ENCODE peak calls at places on chromosomes 1 and 21, in ten cellular contexts. D, W, J, U, A, Z, S, P, I and Y are unnamed samples.

GRCh38 chr1:3101127-3101939 is 32.3 kb downstream of the PRDM16 start:
- DNase-seq in D (no peak), W (no peak), J (no peak), U (peak), A (no peak), Z (no peak), S (no peak), P (no peak), I (no peak), Y (no peak)

GRCh38 chr21:44929242-44929798 is 8.6 kb upstream of the ITGB2 start:
- DNase-seq in D (no peak), W (no peak), J (no peak), U (no peak), A (no peak), Z (no peak), S (no peak), P (no peak), I (no peak), Y (no peak)

GRCh38 chr1:200989337-200989736 is 34.2 kb downstream of the KIF21B start:
- DNase-seq in D (no peak), W (no peak), J (no peak), U (no peak), A (no peak), Z (no peak), S (no peak), P (no peak), I (no peak), Y (no peak)

GRCh38 chr1:101081496-101082282 is 56.1 kb upstream of the DPH5 start:
- DNase-seq in D (no peak), W (no peak), J (no peak), U (no peak), A (peak), Z (no peak), S (no peak), P (peak), I (no peak), Y (no peak)

GRCh38 chr1:171257207-171258052 is 9.1 kb downstream of the FMO1 start:
- DNase-seq in D (peak), W (no peak), J (no peak), U (no peak), A (no peak), Z (peak), S (peak), P (no peak), I (no peak), Y (no peak)

GRCh38 chr1:7209340-7209739 is 424.1 kb downstream of the CAMTA1 start:
- DNase-seq in D (no peak), W (no peak), J (no peak), U (no peak), A (no peak), Z (no peak), S (no peak), P (no peak), I (peak), Y (no peak)

GRCh38 chr1:202752799-202753198 is 42.5 kb upstream of the SYT2 start:
- DNase-seq in D (no peak), W (no peak), J (no peak), U (no peak), A (no peak), Z (no peak), S (no peak), P (no peak), I (no peak), Y (no peak)

GRCh38 chr21:42032968-42033367 is 22.8 kb upstream of the ZBTB21 start:
- DNase-seq in D (no peak), W (no peak), J (no peak), U (no peak), A (no peak), Z (no peak), S (no peak), P (no peak), I (no peak), Y (no peak)

GRCh38 chr1:163094589-163094988 is 25.4 kb downstream of the RGS4 start:
- DNase-seq in D (no peak), W (no peak), J (no peak), U (no peak), A (no peak), Z (no peak), S (no peak), P (no peak), I (no peak), Y (no peak)

GRCh38 chr21:45877821-45878469 is 103.6 kb upstream of the COL6A1 start:
- DNase-seq in D (no peak), W (no peak), J (no peak), U (no peak), A (no peak), Z (no peak), S (no peak), P (no peak), I (no peak), Y (no peak)

GRCh38 chr1:59146651-59147358 is 150.1 kb upstream of the FGGY start:
- DNase-seq in D (peak), W (peak), J (peak), U (peak), A (peak), Z (peak), S (no peak), P (peak), I (peak), Y (no peak)

GRCh38 chr1:52243221-52243987 is 101.5 kb downstream of the ZFYVE9 start:
- DNase-seq in D (no peak), W (no peak), J (no peak), U (no peak), A (no peak), Z (no peak), S (no peak), P (no peak), I (no peak), Y (no peak)

GRCh38 chr1:24878775-24879742 is 51.0 kb downstream of the RUNX3 start:
- DNase-seq in D (peak), W (no peak), J (no peak), U (no peak), A (no peak), Z (no peak), S (no peak), P (no peak), I (no peak), Y (no peak)

GRCh38 chr1:178345821-178346220 is 150.9 kb downstream of the CLEC20A start:
- DNase-seq in D (no peak), W (no peak), J (no peak), U (no peak), A (no peak), Z (no peak), S (no peak), P (no peak), I (no peak), Y (no peak)

GRCh38 chr21:41768371-41769042 is 1.7 kb upstream of the RIPK4 start:
- DNase-seq in D (no peak), W (no peak), J (no peak), U (no peak), A (no peak), Z (no peak), S (peak), P (no peak), I (peak), Y (no peak)

GRCh38 chr1:22704440-22705067 is 6.1 kb upstream of the EPHB2 start:
- DNase-seq in D (peak), W (peak), J (peak), U (peak), A (peak), Z (peak), S (peak), P (peak), I (peak), Y (peak)

GRCh38 chr1:164673584-164674214 is 114.7 kb downstream of the PBX1 start:
- DNase-seq in D (no peak), W (no peak), J (no peak), U (no peak), A (no peak), Z (no peak), S (no peak), P (no peak), I (no peak), Y (no peak)

GRCh38 chr1:237748192-237748591 is 142.5 kb downstream of the ZP4 start:
- DNase-seq in D (no peak), W (no peak), J (no peak), U (no peak), A (no peak), Z (no peak), S (no peak), P (no peak), I (no peak), Y (no peak)

GRCh38 chr1:244866355-244866754 is 2.0 kb upstream of the HNRNPU start:
- DNase-seq in D (no peak), W (no peak), J (no peak), U (no peak), A (no peak), Z (no peak), S (no peak), P (no peak), I (no peak), Y (no peak)
- H3K27ac ChIP-seq in D (no peak), W (no peak), J (peak), U (no peak), A (peak), Z (no peak), S (no peak), P (no peak), I (peak), Y (no peak)

GRCh38 chr1:28190996-28191645 is 14.6 kb upstream of the PTAFR start:
- DNase-seq in D (no peak), W (no peak), J (no peak), U (no peak), A (no peak), Z (no peak), S (no peak), P (no peak), I (peak), Y (no peak)
- H3K27ac ChIP-seq in D (no peak), W (no peak), J (peak), U (no peak), A (no peak), Z (no peak), S (peak), P (no peak), I (no peak), Y (no peak)

GRCh38 chr1:81689531-81689941 is 111.2 kb upstream of the ADGRL2 start:
- DNase-seq in D (no peak), W (no peak), J (no peak), U (no peak), A (no peak), Z (no peak), S (no peak), P (no peak), I (no peak), Y (no peak)
- H3K27ac ChIP-seq in D (no peak), W (no peak), J (peak), U (no peak), A (no peak), Z (no peak), S (no peak), P (no peak), I (no peak), Y (no peak)

GRCh38 chr1:4708853-4709507 is 54.6 kb downstream of the AJAP1 start:
- DNase-seq in D (no peak), W (no peak), J (no peak), U (no peak), A (no peak), Z (no peak), S (no peak), P (no peak), I (no peak), Y (no peak)

GRCh38 chr1:4711944-4712343 is 57.5 kb downstream of the AJAP1 start:
- DNase-seq in D (no peak), W (no peak), J (no peak), U (no peak), A (no peak), Z (no peak), S (no peak), P (no peak), I (no peak), Y (no peak)

GRCh38 chr1:4713669-4714068 is 59.3 kb downstream of the AJAP1 start:
- DNase-seq in D (no peak), W (no peak), J (no peak), U (no peak), A (no peak), Z (no peak), S (no peak), P (no peak), I (no peak), Y (no peak)

GRCh38 chr1:4711191-4711915 is 56.9 kb downstream of the AJAP1 start:
- DNase-seq in D (no peak), W (no peak), J (no peak), U (no peak), A (no peak), Z (no peak), S (no peak), P (no peak), I (peak), Y (no peak)

GRCh38 chr1:4710592-4711190 is 56.3 kb downstream of the AJAP1 start:
- DNase-seq in D (no peak), W (no peak), J (no peak), U (peak), A (no peak), Z (no peak), S (no peak), P (no peak), I (no peak), Y (no peak)
- H3K27ac ChIP-seq in D (no peak), W (no peak), J (no peak), U (no peak), A (no peak), Z (no peak), S (no peak), P (no peak), I (no peak), Y (peak)

GRCh38 chr1:5404412-5405203 is 587.6 kb downstream of the NPHP4 start:
- DNase-seq in D (no peak), W (no peak), J (no peak), U (no peak), A (no peak), Z (no peak), S (no peak), P (no peak), I (no peak), Y (no peak)
- H3K27ac ChIP-seq in D (no peak), W (no peak), J (no peak), U (no peak), A (no peak), Z (no peak), S (no peak), P (no peak), I (no peak), Y (no peak)

GRCh38 chr1:180135535-180135934 is 19.1 kb upstream of the QSOX1 start:
- DNase-seq in D (no peak), W (no peak), J (no peak), U (no peak), A (no peak), Z (no peak), S (no peak), P (no peak), I (no peak), Y (no peak)

GRCh38 chr1:180130651-180131050 is 24.0 kb upstream of the QSOX1 start:
- DNase-seq in D (no peak), W (no peak), J (no peak), U (no peak), A (no peak), Z (no peak), S (no peak), P (no peak), I (no peak), Y (no peak)

GRCh38 chr1:180136311-180136967 is 18.2 kb upstream of the QSOX1 start:
- DNase-seq in D (no peak), W (no peak), J (no peak), U (no peak), A (no peak), Z (no peak), S (no peak), P (no peak), I (no peak), Y (no peak)

GRCh38 chr1:180133193-180133592 is 21.5 kb upstream of the QSOX1 start:
- DNase-seq in D (no peak), W (no peak), J (no peak), U (no peak), A (no peak), Z (no peak), S (no peak), P (no peak), I (no peak), Y (no peak)

DNA sequence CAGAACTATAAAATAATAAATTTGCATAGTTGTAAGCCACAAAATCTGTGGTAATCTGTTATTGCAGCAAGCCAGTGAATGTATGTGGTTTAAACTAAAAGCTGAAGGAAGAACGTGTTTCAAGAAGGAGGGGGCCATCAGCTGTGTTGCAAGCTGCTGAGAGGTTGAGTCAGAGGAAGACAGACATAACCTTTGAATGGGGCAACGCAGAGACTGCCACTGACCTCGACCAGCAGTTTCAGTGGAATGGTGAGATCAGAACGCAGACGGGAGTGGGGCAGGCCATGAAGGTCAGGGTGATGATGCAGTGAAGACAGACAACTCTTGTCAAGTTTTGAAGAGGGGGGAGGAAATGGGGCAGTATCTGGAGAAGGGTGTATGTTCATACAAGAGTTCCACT is 23.2 kb upstream of the QSOX1 start:
- DNase-seq in D (no peak), W (no peak), J (no peak), U (no peak), A (no peak), Z (no peak), S (peak), P (no peak), I (no peak), Y (no peak)
- H3K27ac ChIP-seq in D (no peak), W (no peak), J (no peak), U (no peak), A (no peak), Z (no peak), S (peak), P (no peak), I (no peak), Y (no peak)

DNA sequence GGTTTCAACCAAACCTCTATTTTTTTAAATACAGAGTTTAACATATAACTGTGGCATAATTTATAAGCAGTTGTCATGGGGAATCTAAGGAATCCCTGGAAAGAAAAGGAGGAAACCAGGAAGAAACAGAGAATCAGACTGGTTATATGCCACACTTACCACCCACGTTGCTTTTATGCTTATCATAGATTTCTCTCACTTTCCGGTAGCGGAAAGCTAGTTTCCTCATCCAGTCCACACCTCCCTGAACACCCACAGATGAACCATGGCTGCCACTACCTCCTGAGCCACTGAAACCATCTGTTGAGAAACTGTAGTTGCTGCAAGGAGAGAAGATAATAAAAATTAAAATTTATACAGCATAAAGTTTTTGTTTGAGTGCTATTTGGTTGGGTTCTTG is 33.5 kb downstream of the XKR8 start:
- DNase-seq in D (no peak), W (no peak), J (no peak), U (no peak), A (no peak), Z (no peak), S (no peak), P (no peak), I (no peak), Y (no peak)
- H3K27ac ChIP-seq in D (no peak), W (no peak), J (peak), U (no peak), A (no peak), Z (peak), S (no peak), P (no peak), I (peak), Y (no peak)

DNA sequence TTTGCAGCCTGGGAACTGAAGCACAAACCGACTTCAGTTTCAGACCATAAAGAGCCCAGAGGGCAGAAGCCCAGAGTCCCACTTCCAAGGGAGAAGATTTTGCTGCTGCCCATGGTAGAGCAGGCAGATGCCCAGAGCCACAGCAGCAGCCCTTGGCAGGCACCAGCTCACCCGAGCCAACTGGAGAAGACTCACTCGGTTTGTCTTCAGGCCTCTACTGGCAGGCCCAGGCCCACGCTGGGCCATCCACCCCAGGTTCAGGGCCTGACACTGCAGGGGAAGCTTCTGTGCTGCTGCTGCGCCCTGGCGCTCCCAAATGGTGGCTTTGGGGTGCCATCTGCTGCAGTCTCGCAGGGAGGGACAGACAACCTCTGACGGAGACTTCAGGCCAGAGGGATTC is 33.3 kb downstream of the SLC66A1 start:
- DNase-seq in D (no peak), W (no peak), J (no peak), U (no peak), A (no peak), Z (no peak), S (no peak), P (no peak), I (no peak), Y (no peak)
- H3K27ac ChIP-seq in D (no peak), W (no peak), J (no peak), U (peak), A (no peak), Z (no peak), S (no peak), P (no peak), I (no peak), Y (no peak)

GRCh38 chr1:182164273-182164672 is 102.8 kb upstream of the ZNF648 start:
- DNase-seq in D (no peak), W (no peak), J (no peak), U (no peak), A (no peak), Z (no peak), S (no peak), P (no peak), I (no peak), Y (no peak)
- H3K27ac ChIP-seq in D (no peak), W (no peak), J (peak), U (no peak), A (no peak), Z (no peak), S (no peak), P (no peak), I (no peak), Y (peak)